ENCODE peak calls at places on chromosomes 5 and 9, in nine cellular contexts. Q is stimulated activated CD4-positive, alpha-beta T cell treated with anti-CD3 and anti-CD28 coated beads, Interleukin-12 subunit alpha, Interleukin-12 subunit beta, amount 100 ng/mL, for 4 hours; P is stimulated activated CD8-positive, alpha-beta memory T cell treated with anti-CD3 and anti-CD28 coated beads, Interleukin-15, amount 100 ng/mL, for 4 hours; X is neural progenitor cell; A is NCI-H1092; D is activated CD8-positive, alpha-beta T cell treated with anti-CD3 and anti-CD28 coated beads for 36 hours; O is fibroblast of the conjunctiva; Z is HTR-8/SVneo; E is T-helper 22 cell. L is an unnamed sample.

GRCh38 chr9:125990793-125991220 is 243.6 kb downstream of the PBX3 start:
- DNase-seq in D (no peak), Q (no peak), Z (no peak), A (no peak), E (no peak), P (no peak), O (no peak), X (no peak), L (no peak)

GRCh38 chr5:139388198-139388821 is 1.4 kb downstream of the MZB1 start:
- DNase-seq in Q (no peak), E (no peak), D (no peak), P (no peak), X (no peak), A (no peak), Z (no peak), O (no peak), L (no peak)

GRCh38 chr9:99192786-99193465 is 28.8 kb downstream of the ALG2 start:
- DNase-seq in P (no peak), Z (no peak), X (no peak), O (no peak), E (no peak), Q (no peak), A (no peak), D (no peak), L (no peak)

GRCh38 chr5:153900703-153901395 is 137.9 kb downstream of the FAM114A2 start:
- DNase-seq in A (no peak), X (no peak), Q (no peak), E (no peak), D (no peak), O (peak), P (no peak), Z (peak), L (no peak)

GRCh38 chr5:53603009-53603687 is 42.7 kb downstream of the NDUFS4 start:
- DNase-seq in X (no peak), Q (no peak), P (no peak), E (no peak), D (no peak), Z (no peak), A (no peak), O (no peak), L (no peak)

GRCh38 chr5:54644226-54644625 is 126.7 kb downstream of the SNX18 start:
- DNase-seq in O (no peak), Z (peak), P (no peak), X (no peak), A (no peak), D (no peak), Q (no peak), E (no peak), L (no peak)

GRCh38 chr5:138978085-138978484 is 103.0 kb upstream of the LRRTM2 start:
- DNase-seq in O (no peak), X (no peak), A (no peak), E (no peak), P (no peak), Z (peak), Q (no peak), D (no peak), L (no peak)

GRCh38 chr5:38555354-38556114 is 912 bp downstream of the LIFR start:
- DNase-seq in Q (no peak), X (no peak), A (no peak), O (no peak), Z (peak), E (no peak), P (no peak), D (no peak), L (no peak)

GRCh38 chr5:122997294-122997693 is 39.2 kb downstream of the PPIC start:
- DNase-seq in X (peak), Z (no peak), A (no peak), O (no peak), Q (no peak), P (no peak), D (no peak), E (no peak), L (no peak)

GRCh38 chr9:134182554-134183219 is 18.3 kb upstream of the RNU6ATAC start:
- DNase-seq in O (no peak), Q (no peak), X (no peak), Z (no peak), A (no peak), D (no peak), E (no peak), P (no peak), L (no peak)

GRCh38 chr5:149719666-149720065 is 10.4 kb upstream of the PPARGC1B start:
- DNase-seq in Q (no peak), E (no peak), D (no peak), Z (no peak), P (no peak), A (no peak), O (no peak), X (no peak), L (no peak)

GRCh38 chr9:117541192-117541591 is 126.3 kb upstream of the ASTN2 start:
- DNase-seq in D (no peak), X (no peak), O (no peak), Q (no peak), A (no peak), E (no peak), Z (no peak), P (no peak), L (no peak)

GRCh38 chr9:31089822-31090221 is 1294.6 kb upstream of the ACO1 start:
- DNase-seq in D (no peak), Z (no peak), P (no peak), E (no peak), X (no peak), A (no peak), Q (no peak), O (no peak), L (no peak)

GRCh38 chr9:107029146-107029545 is 166.2 kb downstream of the ZNF462 start:
- DNase-seq in A (no peak), E (no peak), X (no peak), O (no peak), Z (no peak), P (no peak), Q (no peak), D (no peak), L (no peak)

GRCh38 chr5:172603425-172603824 is 37.6 kb upstream of the NEURL1B start:
- DNase-seq in Q (no peak), P (no peak), X (peak), E (no peak), D (no peak), A (no peak), O (no peak), Z (no peak), L (no peak)

GRCh38 chr5:73892806-73893205 is 266.8 kb downstream of the ARHGEF28 start:
- DNase-seq in X (no peak), D (no peak), P (no peak), E (no peak), Z (no peak), A (no peak), O (peak), Q (no peak), L (no peak)